ENCODE peak calls at places on chromosomes 16 and 17, in four cellular contexts. O, D, W and R are unnamed samples.
A peak's percentile ranks its signal among the peaks of the same experiment; 100 is the strongest.

GRCh38 chr16:3049921-3050481 is 3.6 kb downstream of the MMP25 start:
- DNase-seq in O (no peak), W (no peak), D (no peak), R (no peak)

GRCh38 chr16:73214825-73215481 is 167.0 kb upstream of the ZFHX3 start:
- DNase-seq in O (peak; percentile 87), D (no peak), W (peak; percentile 86), R (peak; percentile 100)

GRCh38 chr17:41141361-41141760 is 1.0 kb upstream of the KRTAP4-6 start:
- DNase-seq in D (no peak), W (no peak), O (no peak), R (no peak)

GRCh38 chr16:10738231-10739077 is 5.2 kb upstream of the NUBP1 start:
- DNase-seq in O (peak; percentile 81), W (peak; percentile 73), D (peak; percentile 59), R (peak; percentile 68)

GRCh38 chr16:4884972-4885874 is 37.9 kb downstream of the UBN1 start:
- DNase-seq in D (no peak), O (no peak), W (no peak), R (no peak)

GRCh38 chr16:88360999-88361398 is 21.8 kb upstream of the ZNF469 start:
- DNase-seq in W (no peak), O (no peak), D (no peak), R (no peak)

GRCh38 chr16:68345958-68346635 is 35.3 kb downstream of the PRMT7 start:
- DNase-seq in O (no peak), W (no peak), D (no peak), R (no peak)

GRCh38 chr17:57132663-57133062 is 47.6 kb downstream of the AKAP1 start:
- DNase-seq in D (no peak), O (no peak), W (no peak), R (no peak)

GRCh38 chr17:28404812-28405570 is 1.0 kb downstream of the SLC46A1 start:
- DNase-seq in W (no peak), O (no peak), D (no peak), R (no peak)

GRCh38 chr17:75814900-75815373 is 29.3 kb downstream of the UNC13D start:
- DNase-seq in W (peak; percentile 76), D (no peak), O (peak; percentile 74), R (peak; percentile 44)

GRCh38 chr17:35684046-35684802 is 47.2 kb upstream of the RASL10B start:
- DNase-seq in O (peak; percentile 6), D (no peak), W (peak; percentile 78), R (peak; percentile 70)

GRCh38 chr16:3655791-3656490 is 1.4 kb downstream of the DNASE1 start:
- DNase-seq in D (peak; percentile 36), O (no peak), W (no peak), R (no peak)

GRCh38 chr17:64781394-64781793 is 119.3 kb upstream of the SMURF2 start:
- DNase-seq in W (no peak), O (no peak), D (no peak), R (no peak)

GRCh38 chr16:8751481-8752311 is 45.7 kb downstream of the TMEM186 start:
- DNase-seq in D (peak; percentile 43), W (peak; percentile 53), O (peak; percentile 57), R (peak; percentile 83)

GRCh38 chr17:1147664-1148063 is 32.1 kb downstream of the ABR start:
- DNase-seq in W (peak; percentile 67), O (peak; percentile 54), D (peak; percentile 74), R (peak; percentile 20)

GRCh38 chr17:28406478-28406824 is 439 bp upstream of the SLC46A1 start:
- DNase-seq in D (no peak), O (no peak), W (no peak), R (no peak)

GRCh38 chr17:14622622-14623101 is 321.8 kb downstream of the HS3ST3B1 start:
- DNase-seq in D (no peak), W (no peak), O (no peak), R (peak; percentile 2)

GRCh38 chr16:64983983-64984382 is 137.9 kb downstream of the CDH11 start:
- DNase-seq in W (peak; percentile 87), D (peak; percentile 43), O (peak; percentile 86), R (peak; percentile 75)

GRCh38 chr16:56684926-56685590 is 2.8 kb downstream of the MT1X start:
- DNase-seq in O (no peak), W (no peak), D (no peak), R (no peak)

GRCh38 chr17:32126746-32127145 is 15.6 kb upstream of the RHOT1 start:
- DNase-seq in D (no peak), W (no peak), O (no peak), R (no peak)

GRCh38 chr16:59210955-59211541 is 476.9 kb upstream of the GOT2 start:
- DNase-seq in O (peak; percentile 91), W (peak; percentile 88), D (no peak), R (peak; percentile 64)

GRCh38 chr16:78444-79145 is 570 bp downstream of the MPG start:
- DNase-seq in W (peak; percentile 46), D (no peak), O (no peak), R (peak; percentile 46)

GRCh38 chr17:41140360-41141132 is at the start of gene KRTAP4-6:
- DNase-seq in W (peak; percentile 70), D (no peak), O (peak; percentile 88), R (peak; percentile 95)

GRCh38 chr17:77061711-77062110 is 79.1 kb upstream of the SEC14L1 start:
- DNase-seq in O (no peak), D (no peak), W (no peak), R (no peak)

GRCh38 chr17:58809564-58809936 is 53.9 kb downstream of the PPM1E start:
- DNase-seq in O (no peak), W (no peak), D (no peak), R (no peak)

GRCh38 chr17:77253611-77254051 is 112.9 kb downstream of the SEC14L1 start:
- DNase-seq in D (no peak), O (no peak), W (no peak), R (no peak)

GRCh38 chr17:74325743-74326379 is at the start of gene KIF19:
- DNase-seq in O (no peak), D (no peak), W (no peak), R (no peak)

GRCh38 chr17:81245024-81245664 is 6.0 kb downstream of the NDUFAF8 start:
- DNase-seq in W (no peak), D (no peak), O (peak; percentile 31), R (no peak)

GRCh38 chr17:82772026-82772425 is 20.2 kb downstream of the TBCD start:
- DNase-seq in D (no peak), W (peak; percentile 25), O (peak; percentile 35), R (peak; percentile 87)

GRCh38 chr17:7557825-7558543 is 566 bp upstream of the TNFSF13 start:
- DNase-seq in W (peak; percentile 41), O (no peak), D (no peak), R (peak; percentile 84)

GRCh38 chr17:1464186-1464585 is 8.2 kb upstream of the CRK start:
- DNase-seq in O (no peak), W (no peak), D (no peak), R (no peak)

GRCh38 chr16:77059441-77059840 is 131.5 kb upstream of the MON1B start:
- DNase-seq in O (no peak), W (no peak), D (no peak), R (no peak)

GRCh38 chr17:4920351-4921048 is 11.6 kb upstream of the GP1BA start:
- DNase-seq in O (no peak), D (no peak), W (no peak), R (peak; percentile 66)